ENCODE peak calls at places on chromosomes 11 and 22, in nine cellular contexts. X is activated CD4-positive, CD25-positive, alpha-beta regulatory T cell treated with anti-CD3 and anti-CD28 coated beads, Interleukin-2, amount 50 U/mL, for 16 hours; M is A172; V is pulmonary artery endothelial cell; Z is DMS153; B is prostate gland; H is cardiac septum; S is stimulated activated CD8-positive, alpha-beta memory T cell treated with anti-CD3 and anti-CD28 coated beads, Interleukin-15, amount 100 ng/mL, for 24 hours; N is activated T-cell treated with anti-CD3 and anti-CD28 coated beads, Interleukin-2, amount 50 U/mL, for 72 hours. J is an unnamed sample.

GRCh38 chr11:63032451-63032850 is 16.8 kb upstream of the SLC22A8 start:
- DNase-seq in B (no peak), N (no peak), V (no peak), M (no peak), S (no peak), H (no peak), X (no peak), Z (no peak), J (no peak)

GRCh38 chr22:36445158-36445668 is 36.2 kb downstream of the TXN2 start:
- DNase-seq in V (no peak), M (peak), Z (no peak), S (no peak), N (no peak), X (no peak), B (no peak), H (no peak), J (no peak)

GRCh38 chr11:125085301-125086081 is 22.4 kb downstream of the SLC37A2 start:
- DNase-seq in X (no peak), N (no peak), S (no peak), B (no peak), Z (no peak), H (no peak), M (no peak), V (no peak), J (no peak)

GRCh38 chr11:69319255-69320106 is 25.5 kb downstream of the MYEOV start:
- DNase-seq in B (no peak), Z (no peak), X (no peak), V (no peak), N (no peak), H (no peak), S (no peak), M (no peak), J (no peak)

GRCh38 chr11:23155503-23155902 is 295.2 kb upstream of the CCDC179 start:
- DNase-seq in S (no peak), Z (no peak), X (no peak), H (no peak), N (no peak), M (no peak), V (no peak), B (no peak), J (no peak)

GRCh38 chr11:61082931-61083531 is 19.3 kb upstream of the CD5 start:
- DNase-seq in V (no peak), Z (no peak), M (no peak), H (peak), B (no peak), N (peak), S (no peak), X (no peak), J (no peak)

GRCh38 chr22:50544078-50544745 is 1.5 kb upstream of the KLHDC7B start:
- DNase-seq in X (peak), H (peak), V (no peak), N (peak), M (no peak), S (peak), B (peak), Z (peak), J (no peak)

GRCh38 chr11:88779551-88779950 is 286.2 kb downstream of the GRM5 start:
- DNase-seq in N (no peak), H (no peak), S (no peak), Z (no peak), B (no peak), V (no peak), M (peak), X (no peak), J (no peak)

GRCh38 chr22:38823076-38823475 is 20.8 kb downstream of the NPTXR start:
- DNase-seq in N (no peak), V (no peak), Z (no peak), M (no peak), S (no peak), X (no peak), H (no peak), B (no peak), J (no peak)

GRCh38 chr11:117830674-117831351 is 6.3 kb upstream of the FXYD2 start:
- DNase-seq in S (no peak), V (no peak), X (no peak), M (no peak), B (no peak), H (peak), Z (no peak), N (no peak), J (no peak)

GRCh38 chr11:12222099-12222751 is 111.8 kb downstream of the MICAL2 start:
- DNase-seq in V (no peak), B (no peak), M (peak), X (no peak), N (no peak), H (peak), S (no peak), Z (no peak), J (no peak)

GRCh38 chr11:133966924-133967598 is 10.3 kb upstream of the IGSF9B start:
- DNase-seq in X (no peak), H (no peak), B (no peak), N (peak), V (no peak), M (no peak), S (peak), Z (no peak), J (no peak)

GRCh38 chr11:3799143-3799542 is 1.8 kb upstream of the NUP98 start:
- DNase-seq in S (no peak), B (no peak), V (no peak), N (no peak), X (no peak), H (no peak), Z (no peak), M (no peak), J (no peak)

GRCh38 chr11:44992181-44992582 is 41.5 kb upstream of the TP53I11 start:
- DNase-seq in B (peak), H (no peak), N (no peak), M (peak), S (no peak), Z (no peak), V (no peak), X (no peak), J (no peak)

GRCh38 chr11:65419773-65420481 is 2.7 kb upstream of the NEAT1 start:
- DNase-seq in H (peak), V (peak), Z (peak), M (peak), N (peak), X (no peak), S (no peak), B (peak), J (no peak)

GRCh38 chr11:5550440-5551095 is 2.2 kb upstream of the OR52H1 start:
- DNase-seq in B (no peak), M (peak), Z (no peak), X (no peak), S (no peak), N (no peak), V (no peak), H (no peak), J (peak)

GRCh38 chr22:37818397-37819099 is 4.6 kb upstream of the GALR3 start:
- DNase-seq in N (peak), V (no peak), H (no peak), S (peak), X (peak), M (no peak), B (peak), Z (peak), J (no peak)

GRCh38 chr11:79236541-79236971 is 204.3 kb downstream of the TENM4 start:
- DNase-seq in V (no peak), H (peak), S (no peak), Z (no peak), X (no peak), N (no peak), B (no peak), M (no peak), J (no peak)

GRCh38 chr11:126926376-126926791 is 74.2 kb downstream of the KIRREL3 start:
- DNase-seq in Z (no peak), H (no peak), B (no peak), V (no peak), S (no peak), X (no peak), N (no peak), M (no peak), J (no peak)

GRCh38 chr11:107665016-107665415 is 46.8 kb downstream of the SLN start:
- DNase-seq in B (no peak), V (no peak), H (no peak), Z (no peak), M (no peak), S (no peak), X (no peak), N (no peak), J (no peak)

GRCh38 chr11:74726547-74727182 is 4.6 kb downstream of the CHRDL2 start:
- DNase-seq in N (peak), H (peak), Z (peak), M (peak), V (no peak), X (peak), B (peak), S (no peak), J (no peak)

GRCh38 chr11:7160814-7161489 is 72.2 kb downstream of the RBMXL2 start:
- DNase-seq in B (no peak), N (peak), S (no peak), V (no peak), H (no peak), Z (no peak), X (no peak), M (no peak), J (no peak)

GRCh38 chr22:24420072-24420976 is 7.1 kb upstream of the ADORA2A start:
- DNase-seq in V (peak), B (no peak), X (no peak), N (no peak), M (no peak), H (no peak), S (no peak), Z (peak), J (no peak)

GRCh38 chr11:97136067-97136466 is 746.3 kb downstream of the JRKL start:
- DNase-seq in Z (no peak), X (no peak), N (no peak), V (no peak), B (no peak), H (no peak), S (no peak), M (no peak), J (no peak)

GRCh38 chr22:50282361-50283144 is 12.4 kb upstream of the MAPK11 start:
- DNase-seq in Z (no peak), M (peak), H (no peak), V (no peak), S (no peak), N (no peak), B (peak), X (no peak), J (peak)

GRCh38 chr11:90757851-90758494 is 535.1 kb upstream of the CHORDC1 start:
- DNase-seq in M (no peak), B (no peak), Z (no peak), S (no peak), X (no peak), V (no peak), N (no peak), H (no peak), J (no peak)

GRCh38 chr11:71252434-71252781 is at the start of gene SHANK2:
- DNase-seq in Z (no peak), M (no peak), V (no peak), H (no peak), S (no peak), B (peak), N (no peak), X (no peak), J (no peak)

GRCh38 chr22:45880732-45881523 is 96.0 kb downstream of the WNT7B start:
- DNase-seq in X (no peak), B (no peak), N (no peak), Z (no peak), V (no peak), S (no peak), H (peak), M (no peak), J (no peak)

GRCh38 chr11:110093407-110094297 is 460 bp downstream of the ZC3H12C start:
- DNase-seq in Z (no peak), V (no peak), N (peak), M (peak), B (peak), H (peak), X (no peak), S (no peak), J (no peak)

GRCh38 chr11:14132312-14132711 is 169.8 kb downstream of the SPON1 start:
- DNase-seq in H (no peak), X (no peak), S (no peak), Z (no peak), V (no peak), B (no peak), N (no peak), M (no peak), J (no peak)

J was measured in keratinocyte.